ENCODE peak calls at places on chromosomes 4 and X, in eight cellular contexts. L is nephron progenitor cell; C is stimulated activated naive B cell treated with anti-CD40 and anti-IgM and Interleukin-4, amounts not matched to agents 10 μg/mL and 1 μg/mL and 100 μg/mL, for 72 hours; D is amniotic stem cell; Q is fibroblast of lung; Z is astrocyte of the spinal cord; Y is activated T-cell treated with anti-CD3 and anti-CD28 coated beads, Interleukin-2, amount 50 U/mL, for 72 hours; W is NCI-H1092. J is an unnamed sample.

GRCh38 chrX:68938244-68939004 is 109.6 kb downstream of the EFNB1 start:
- DNase-seq in Z (peak; percentile 46), Q (peak; percentile 66), C (no peak), L (no peak), W (no peak), Y (no peak), D (no peak), J (no peak)

GRCh38 chr4:106062452-106062875 is 167.2 kb downstream of the NPNT start:
- DNase-seq in L (no peak), D (peak; percentile 21), Z (peak; percentile 86), Y (no peak), W (no peak), C (no peak), Q (peak; percentile 88), J (no peak)

GRCh38 chr4:142563682-142564291 is 282.3 kb downstream of the INPP4B start:
- DNase-seq in Y (no peak), L (no peak), Z (peak; percentile 44), D (no peak), W (no peak), C (no peak), Q (peak; percentile 15), J (no peak)

GRCh38 chr4:156294577-156294976 is 340.9 kb upstream of the CTSO start:
- DNase-seq in Q (peak; percentile 79), W (no peak), C (no peak), Z (peak; percentile 90), Y (no peak), L (no peak), D (peak; percentile 24), J (no peak)

GRCh38 chrX:23246001-23246400 is 88.6 kb upstream of the PTCHD1 start:
- DNase-seq in C (no peak), Z (peak; percentile 62), L (no peak), Y (no peak), D (no peak), Q (peak; percentile 69), W (no peak), J (no peak)

GRCh38 chrX:53483838-53484420 is 49.8 kb upstream of the HSD17B10 start:
- DNase-seq in Q (peak; percentile 5), C (no peak), Z (peak; percentile 20), Y (no peak), W (no peak), L (no peak), D (no peak), J (no peak)

GRCh38 chr4:101101072-101101471 is 246.3 kb downstream of the PPP3CA start:
- DNase-seq in C (no peak), Y (no peak), W (no peak), D (no peak), Z (no peak), Q (no peak), L (no peak), J (no peak)

GRCh38 chrX:45191383-45191782 is 9.3 kb downstream of the DIPK2B start:
- DNase-seq in Z (no peak), Y (peak; percentile 29), D (no peak), Q (no peak), W (no peak), C (no peak), L (no peak), J (no peak)

GRCh38 chrX:12315526-12315925 is 177.3 kb downstream of the FRMPD4 start:
- DNase-seq in D (no peak), W (no peak), Q (no peak), Y (no peak), C (no peak), Z (no peak), L (no peak), J (no peak)

GRCh38 chrX:107760304-107761077 is 15.1 kb downstream of the TSC22D3 start:
- DNase-seq in Q (no peak), W (no peak), D (no peak), Z (no peak), Y (no peak), L (no peak), C (no peak), J (no peak)

GRCh38 chrX:153551135-153551534 is 33.7 kb downstream of the ATP2B3 start:
- DNase-seq in L (no peak), Z (no peak), D (no peak), Y (no peak), W (no peak), Q (no peak), C (no peak), J (no peak)

J was measured in immature natural killer cell.